ENCODE peak calls at places on chromosomes 11 and 22, in eight cellular contexts. G is mucosa of gallbladder; Z is AG04450; I is activated naive CD4-positive, alpha-beta T cell treated with anti-CD3 and anti-CD28 coated beads for 36 hours; K is sigmoid colon; O is stimulated activated CD8-positive, alpha-beta memory T cell treated with anti-CD3 and anti-CD28 coated beads, Interleukin-4, amount 100 ng/mL, for 24 hours; A is HL-60; M is naive thymus-derived CD4-positive, alpha-beta T cell. C is an unnamed sample.

GRCh38 chr22:38830845-38831108 is 13.1 kb downstream of the NPTXR start:
- DNase-seq in G (no peak), Z (no peak), I (no peak), K (no peak), O (no peak), A (no peak), M (no peak), C (no peak)

GRCh38 chr11:3434976-3435375 is 56.0 kb upstream of the ZNF195 start:
- DNase-seq in G (no peak), Z (no peak), I (no peak), K (no peak), O (no peak), A (no peak), M (no peak), C (no peak)

GRCh38 chr11:19956228-19956627 is 204.0 kb downstream of the DBX1 start:
- DNase-seq in G (no peak), Z (no peak), I (no peak), K (no peak), O (no peak), A (no peak), M (no peak), C (no peak)

GRCh38 chr11:93784935-93785360 is 866 bp downstream of the MED17 start:
- DNase-seq in G (no peak), Z (no peak), I (peak; percentile 61), K (no peak), O (no peak), A (no peak), M (no peak), C (no peak)

GRCh38 chr22:29531419-29531818 is 22.1 kb downstream of the THOC5 start:
- DNase-seq in G (no peak), Z (no peak), I (no peak), K (no peak), O (no peak), A (no peak), M (no peak), C (no peak)

GRCh38 chr11:15157181-15157580 is 42.5 kb downstream of the INSC start:
- DNase-seq in G (no peak), Z (no peak), I (no peak), K (no peak), O (no peak), A (no peak), M (no peak), C (no peak)

GRCh38 chr22:29167032-29167911 is 38.4 kb upstream of the EMID1 start:
- DNase-seq in G (no peak), Z (no peak), I (peak; percentile 88), K (peak; percentile 41), O (peak; percentile 17), A (peak; percentile 97), M (peak; percentile 17), C (peak; percentile 22)

GRCh38 chr11:45864041-45864440 is 16.8 kb downstream of the CRY2 start:
- DNase-seq in G (no peak), Z (no peak), I (no peak), K (no peak), O (no peak), A (no peak), M (no peak), C (no peak)

GRCh38 chr11:75347781-75348613 is 3.5 kb downstream of the ARRB1 start:
- DNase-seq in G (peak; percentile 59), Z (peak; percentile 93), I (no peak), K (peak; percentile 91), O (no peak), A (no peak), M (no peak), C (no peak)

GRCh38 chr22:39598017-39598965 is 27.7 kb downstream of the CACNA1I start:
- DNase-seq in G (peak; percentile 65), Z (no peak), I (peak; percentile 92), K (no peak), O (peak; percentile 56), A (peak; percentile 9), M (peak; percentile 74), C (no peak)

GRCh38 chr22:26892401-26893033 is 235.1 kb downstream of the MIAT start:
- DNase-seq in G (peak; percentile 28), Z (no peak), I (no peak), K (peak; percentile 72), O (no peak), A (no peak), M (no peak), C (no peak)

GRCh38 chr11:12223771-12224536 is 113.6 kb downstream of the MICAL2 start:
- DNase-seq in G (no peak), Z (no peak), I (peak; percentile 35), K (no peak), O (no peak), A (peak; percentile 38), M (no peak), C (no peak)

GRCh38 chr11:111982019-111982464 is 43.2 kb upstream of the DLAT start:
- DNase-seq in G (peak; percentile 83), Z (no peak), I (peak; percentile 85), K (no peak), O (peak; percentile 28), A (peak; percentile 52), M (peak; percentile 54), C (peak; percentile 88)

GRCh38 chr22:46066691-46067090 is 83.6 kb upstream of the PPARA start:
- DNase-seq in G (no peak), Z (no peak), I (no peak), K (peak; percentile 63), O (no peak), A (no peak), M (no peak), C (peak; percentile 10)

GRCh38 chr11:96366024-96366423 is 23.0 kb upstream of the MAML2 start:
- DNase-seq in G (no peak), Z (no peak), I (no peak), K (no peak), O (no peak), A (no peak), M (no peak), C (no peak)

GRCh38 chr11:93704237-93704636 is 37.1 kb downstream of the TAF1D start:
- DNase-seq in G (no peak), Z (no peak), I (peak; percentile 23), K (no peak), O (no peak), A (no peak), M (no peak), C (no peak)

GRCh38 chr11:32779131-32779530 is 15.3 kb downstream of the CCDC73 start:
- DNase-seq in G (no peak), Z (no peak), I (no peak), K (no peak), O (no peak), A (peak; percentile 11), M (no peak), C (no peak)

GRCh38 chr11:128717581-128717980 is 23.7 kb downstream of the FLI1 start:
- DNase-seq in G (no peak), Z (no peak), I (no peak), K (no peak), O (no peak), A (peak; percentile 23), M (peak; percentile 20), C (no peak)

GRCh38 chr22:36493690-36494110 is 12.3 kb upstream of the TXN2 start:
- DNase-seq in G (peak; percentile 40), Z (no peak), I (no peak), K (no peak), O (no peak), A (peak; percentile 94), M (no peak), C (peak; percentile 63)

GRCh38 chr11:72721689-72722049 is 30.5 kb downstream of the ARAP1 start:
- DNase-seq in G (no peak), Z (no peak), I (peak; percentile 53), K (no peak), O (peak; percentile 24), A (peak; percentile 37), M (no peak), C (peak; percentile 62)

GRCh38 chr11:86021390-86021789 is 47.5 kb downstream of the PICALM start:
- DNase-seq in G (no peak), Z (no peak), I (peak; percentile 24), K (no peak), O (no peak), A (no peak), M (no peak), C (no peak)

GRCh38 chr11:117438371-117439000 is 110.8 kb downstream of the CEP164 start:
- DNase-seq in G (no peak), Z (no peak), I (no peak), K (no peak), O (no peak), A (no peak), M (no peak), C (no peak)

GRCh38 chr22:21646608-21647590 is 4.8 kb downstream of the SDF2L1 start:
- DNase-seq in G (peak; percentile 86), Z (peak; percentile 56), I (peak; percentile 91), K (peak; percentile 85), O (peak; percentile 58), A (peak; percentile 82), M (peak; percentile 85), C (peak; percentile 60)

GRCh38 chr11:13386567-13386966 is 76.5 kb downstream of the BTBD10 start:
- DNase-seq in G (no peak), Z (no peak), I (no peak), K (no peak), O (no peak), A (no peak), M (no peak), C (no peak)

GRCh38 chr11:19869946-19870589 is 157.4 kb downstream of the NAV2 start:
- DNase-seq in G (no peak), Z (no peak), I (no peak), K (no peak), O (no peak), A (no peak), M (no peak), C (no peak)

GRCh38 chr11:48111941-48112340 is 104.7 kb upstream of the OR4B1 start:
- DNase-seq in G (no peak), Z (no peak), I (no peak), K (no peak), O (no peak), A (no peak), M (no peak), C (no peak)

GRCh38 chr11:2431395-2431794 is 12.9 kb downstream of the TRPM5 start:
- DNase-seq in G (no peak), Z (no peak), I (no peak), K (no peak), O (no peak), A (no peak), M (no peak), C (no peak)

GRCh38 chr11:134995746-134996145 is 583.7 kb upstream of the B3GAT1 start:
- DNase-seq in G (no peak), Z (no peak), I (no peak), K (no peak), O (no peak), A (no peak), M (no peak), C (no peak)

GRCh38 chr11:82865841-82866240 is 34.4 kb downstream of the PRCP start:
- DNase-seq in G (no peak), Z (no peak), I (no peak), K (no peak), O (no peak), A (no peak), M (no peak), C (no peak)

GRCh38 chr11:112555491-112556364 is 295.1 kb upstream of the PLET1 start:
- DNase-seq in G (peak; percentile 44), Z (no peak), I (peak; percentile 81), K (peak; percentile 71), O (peak; percentile 53), A (peak; percentile 49), M (peak; percentile 69), C (peak; percentile 63)

GRCh38 chr22:39933741-39934140 is 26.5 kb upstream of the TMA7B start:
- DNase-seq in G (no peak), Z (no peak), I (peak; percentile 36), K (no peak), O (no peak), A (no peak), M (peak; percentile 40), C (no peak)

GRCh38 chr11:1445741-1446445 is 40.7 kb downstream of the MOB2 start:
- DNase-seq in G (no peak), Z (no peak), I (no peak), K (no peak), O (no peak), A (no peak), M (no peak), C (no peak)

C was measured in right lobe of liver.